ENCODE peak calls at places on chromosomes 13 and 19, in four cellular contexts. B is GM12878, W is Panc1, L is A549. X is an unnamed sample.

GRCh38 chr19:11570039-11570462 is 7.4 kb downstream of the ACP5 start:
- DNase-seq in B (no peak), W (no peak), L (no peak), X (no peak)

GRCh38 chr13:114151565-114152284 is 19.3 kb upstream of the RASA3 start:
- DNase-seq in B (no peak), W (no peak), L (no peak), X (no peak)

GRCh38 chr19:10812902-10813404 is 23.1 kb downstream of the TMED1 start:
- DNase-seq in B (no peak), W (no peak), L (peak; percentile 71), X (no peak)

GRCh38 chr19:31513841-31514240 is 164.6 kb upstream of the TSHZ3 start:
- DNase-seq in B (no peak), W (no peak), L (no peak), X (no peak)

GRCh38 chr19:9848060-9848459 is 12.9 kb downstream of the PIN1 start:
- DNase-seq in B (no peak), W (no peak), L (no peak), X (peak; percentile 72)

GRCh38 chr13:36807616-36808015 is 11.4 kb upstream of the RFXAP start:
- DNase-seq in B (no peak), W (no peak), L (no peak), X (no peak)

GRCh38 chr19:19238126-19238894 is 26.6 kb downstream of the NCAN start:
- DNase-seq in B (no peak), W (no peak), L (no peak), X (no peak)

GRCh38 chr13:33624740-33625139 is 193.2 kb upstream of the RFC3 start:
- DNase-seq in B (no peak), W (no peak), L (no peak), X (no peak)

GRCh38 chr13:111216166-111216960 is 101.3 kb downstream of the ARHGEF7 start:
- DNase-seq in B (no peak), W (no peak), L (peak; percentile 20), X (peak; percentile 64)

GRCh38 chr19:49347835-49348234 is 12.6 kb downstream of the CD37 start:
- DNase-seq in B (no peak), W (no peak), L (peak; percentile 92), X (peak; percentile 85)

GRCh38 chr19:2863818-2864217 is 3.3 kb upstream of the ZNF556 start:
- DNase-seq in B (no peak), W (no peak), L (no peak), X (no peak)

GRCh38 chr19:16714702-16715294 is 4.8 kb upstream of the NWD1 start:
- DNase-seq in B (peak; percentile 20), W (peak; percentile 35), L (peak; percentile 52), X (peak; percentile 76)

GRCh38 chr13:20901668-20902437 is 693 bp downstream of the XPO4 start:
- DNase-seq in B (no peak), W (no peak), L (peak; percentile 42), X (peak; percentile 74)

GRCh38 chr19:18171605-18172327 is 1.8 kb upstream of the IFI30 start:
- DNase-seq in B (no peak), W (no peak), L (no peak), X (no peak)

GRCh38 chr13:102197193-102197592 is 204.7 kb downstream of the FGF14 start:
- DNase-seq in B (no peak), W (no peak), L (peak; percentile 9), X (peak; percentile 72)

GRCh38 chr13:113596321-113597200 is 12.0 kb downstream of the TFDP1 start:
- DNase-seq in B (no peak), W (no peak), L (no peak), X (no peak)

GRCh38 chr19:50046649-50047503 is 21.1 kb downstream of the ZNF473 start:
- DNase-seq in B (no peak), W (no peak), L (peak; percentile 65), X (peak; percentile 87)

GRCh38 chr13:91722267-91722884 is 324.0 kb downstream of the GPC5 start:
- DNase-seq in B (no peak), W (no peak), L (peak; percentile 1), X (peak; percentile 72)

GRCh38 chr13:112616586-112617381 is 28.8 kb upstream of the TUBGCP3 start:
- DNase-seq in B (no peak), W (peak; percentile 10), L (peak; percentile 51), X (peak; percentile 75)

GRCh38 chr13:75468098-75468497 is 13.9 kb downstream of the TBC1D4 start:
- DNase-seq in B (no peak), W (no peak), L (no peak), X (no peak)

GRCh38 chr13:63367522-63368198 is 1952.0 kb upstream of the PCDH20 start:
- DNase-seq in B (no peak), W (no peak), L (no peak), X (no peak)

GRCh38 chr13:63948045-63948444 is 2532.4 kb upstream of the PCDH20 start:
- DNase-seq in B (no peak), W (peak; percentile 15), L (peak; percentile 4), X (no peak)

GRCh38 chr19:17405250-17406038 is at the start of gene BST2:
- DNase-seq in B (peak; percentile 87), W (no peak), L (no peak), X (peak; percentile 78)

GRCh38 chr13:52998290-52998876 is 30.2 kb upstream of the OLFM4 start:
- DNase-seq in B (no peak), W (no peak), L (no peak), X (no peak)

GRCh38 chr13:52995946-52996345 is 32.7 kb upstream of the OLFM4 start:
- DNase-seq in B (no peak), W (no peak), L (no peak), X (no peak)

GRCh38 chr13:53001444-53001843 is 27.2 kb upstream of the OLFM4 start:
- DNase-seq in B (no peak), W (no peak), L (no peak), X (no peak)

GRCh38 chr13:53001871-53002270 is 26.7 kb upstream of the OLFM4 start:
- DNase-seq in B (no peak), W (no peak), L (no peak), X (no peak)

GRCh38 chr13:52999093-52999696 is 29.4 kb upstream of the OLFM4 start:
- DNase-seq in B (no peak), W (no peak), L (no peak), X (no peak)
- H3K4me1 ChIP-seq in B (no peaks in the 10 kb centered on the region), W (no peaks in the 10 kb centered on the region), L (no peaks in the 10 kb centered on the region), X (peaks cover 9% of the 10 kb centered on the region)

DNA sequence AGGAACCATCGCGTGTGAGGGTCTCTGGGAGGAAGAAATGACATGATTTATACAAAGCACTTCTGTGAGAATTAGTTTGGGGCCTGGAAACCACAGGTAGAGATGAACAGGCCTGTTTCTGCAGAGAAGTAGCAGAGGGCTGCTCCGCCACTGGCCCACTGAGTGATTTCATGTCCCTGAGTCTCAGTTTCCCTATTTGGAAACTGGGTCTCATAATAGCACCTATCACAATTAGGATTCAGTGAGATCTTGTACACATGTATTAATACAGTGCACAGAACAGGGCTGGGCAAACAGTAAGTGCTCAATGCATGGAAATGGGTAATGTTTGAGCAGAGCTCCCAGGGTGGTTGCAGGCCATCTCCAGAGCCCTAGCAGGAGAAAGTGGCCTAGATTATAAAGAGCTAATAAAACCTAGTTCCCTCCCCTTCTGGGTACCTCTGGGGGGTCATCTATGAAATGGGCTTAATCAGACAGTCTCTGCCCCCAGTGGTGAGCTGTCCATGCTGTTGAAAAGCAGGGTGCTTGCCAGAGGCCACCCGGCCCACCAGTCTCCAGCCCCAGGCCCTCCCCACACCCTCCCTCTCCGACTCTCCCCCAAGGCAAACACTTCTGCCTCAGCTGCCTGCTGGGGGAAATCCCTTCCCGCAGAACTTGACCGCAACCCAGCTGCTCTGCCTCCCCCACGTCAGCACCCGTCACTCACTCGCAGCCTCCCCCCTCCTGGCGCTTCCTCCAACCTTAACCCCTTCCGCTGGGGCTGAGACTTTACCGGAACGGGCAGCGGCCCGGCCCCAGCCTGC is 4.5 kb downstream of the BCL3 start:
- DNase-seq in B (peak; percentile 94), W (peak; percentile 54), L (peak; percentile 97), X (peak; percentile 85)
- TF ChIP-seq REST in B (peak; percentile 48), W (no peak), L (no peak), X (no peak)

DNA sequence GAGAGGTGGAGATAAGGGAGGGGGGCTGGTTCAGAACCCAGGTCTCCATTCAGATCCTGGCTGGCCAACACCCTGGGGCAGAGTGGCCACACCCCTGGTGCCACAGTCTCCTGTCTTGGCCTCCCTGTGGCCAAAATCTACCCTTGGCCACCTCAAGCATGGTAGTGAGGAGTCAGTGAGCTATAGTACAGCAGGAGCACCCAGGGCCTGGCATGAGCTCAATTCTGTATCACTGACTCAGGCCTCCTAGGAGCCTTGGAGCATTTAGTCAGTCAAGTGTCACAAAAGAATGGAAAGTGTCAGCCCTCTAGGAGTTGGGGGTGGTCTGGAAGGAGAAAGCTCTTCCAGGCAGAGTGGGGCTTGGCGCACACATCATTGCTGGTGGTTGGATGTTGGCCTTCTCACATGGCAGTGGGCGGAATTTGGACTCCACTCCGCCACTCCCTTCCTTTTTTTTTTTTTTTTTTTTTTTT is 6.6 kb upstream of the CD79A start:
- DNase-seq in B (no peak), W (no peak), L (peak; percentile 65), X (no peak)
- H3K4me1 ChIP-seq in B (peaks cover 71% of the 10 kb centered on the region), W (peaks cover 7% of the 10 kb centered on the region), L (peaks cover 49% of the 10 kb centered on the region), X (peaks cover 9% of the 10 kb centered on the region)

GRCh38 chr19:34359140-34359953 is 5.6 kb upstream of the GPI start:
- DNase-seq in B (peak; percentile 99), W (peak; percentile 98), L (peak; percentile 100), X (peak; percentile 96)
- TF ChIP-seq REST in B (no peak), W (no peak), L (no peak), X (no peak)

DNA sequence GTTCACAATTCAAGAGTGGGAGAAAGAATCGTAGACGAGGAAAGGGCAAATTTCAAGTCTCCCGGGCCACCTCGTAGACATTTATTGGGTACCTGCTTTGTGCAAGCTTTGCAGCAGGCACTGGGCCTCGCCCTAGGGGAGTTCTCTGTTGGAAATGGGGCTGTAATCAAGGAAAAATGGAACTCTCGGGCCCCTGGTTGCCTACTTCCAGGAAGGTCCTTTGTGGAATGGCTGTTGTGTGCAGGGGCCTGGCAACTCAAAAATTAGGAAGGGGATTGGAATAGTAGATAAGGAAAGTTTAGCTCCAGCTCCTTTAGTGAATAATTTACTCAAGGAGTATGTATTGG is 612 bp downstream of the ZNF526 start:
- DNase-seq in B (no peak), W (no peak), L (no peak), X (no peak)
- H3K4me1 ChIP-seq in B (peaks cover 18% of the 10 kb centered on the region), W (peaks cover 8% of the 10 kb centered on the region), L (peaks cover 34% of the 10 kb centered on the region), X (peaks cover 9% of the 10 kb centered on the region)